ENCODE peak calls at places on chromosomes 7 and 10, in eight cellular contexts. J is HL-60, R is PC-3, M is ovary, G is cardiac muscle cell, A is brain microvascular endothelial cell, F is heart right ventricle, Q is MM.1S. C is an unnamed sample.

GRCh38 chr10:73810735-73811465 is 498 bp downstream of the NDST2 start:
- DNase-seq in M (no peak), A (no peak), J (peak; percentile 38), Q (peak; percentile 34), G (peak; percentile 30), R (peak; percentile 68), F (peak; percentile 27), C (no peak)

GRCh38 chr7:131606346-131607290 is 50.2 kb upstream of the PODXL start:
- DNase-seq in R (peak; percentile 43), F (no peak), A (no peak), M (no peak), G (no peak), J (no peak), Q (no peak), C (no peak)

GRCh38 chr7:78019457-78020130 is 221.0 kb downstream of the PHTF2 start:
- DNase-seq in R (peak; percentile 63), J (peak; percentile 27), F (peak; percentile 94), A (peak; percentile 71), G (peak; percentile 94), Q (no peak), M (peak; percentile 95), C (peak; percentile 86)

GRCh38 chr7:7639421-7639820 is 1.1 kb upstream of the UMAD1 start:
- DNase-seq in J (no peak), A (no peak), G (no peak), M (no peak), Q (no peak), F (no peak), R (no peak), C (no peak)

GRCh38 chr10:3827266-3827665 is 42.3 kb upstream of the KLF6 start:
- DNase-seq in J (no peak), Q (no peak), F (no peak), M (no peak), A (no peak), G (no peak), R (no peak), C (no peak)

GRCh38 chr10:78745445-78745844 is 323.3 kb upstream of the ZMIZ1 start:
- DNase-seq in A (no peak), Q (no peak), F (no peak), R (no peak), M (no peak), J (no peak), G (no peak), C (no peak)

GRCh38 chr7:47500103-47500563 is 81.8 kb downstream of the TNS3 start:
- DNase-seq in Q (no peak), F (no peak), G (no peak), M (no peak), J (no peak), A (no peak), R (no peak), C (no peak)

GRCh38 chr7:133650487-133651292 is 397.8 kb downstream of the EXOC4 start:
- DNase-seq in M (no peak), J (peak; percentile 73), F (no peak), Q (no peak), A (peak; percentile 16), R (no peak), G (peak; percentile 60), C (no peak)

GRCh38 chr10:27242951-27243551 is 2.5 kb upstream of the ACBD5 start:
- DNase-seq in Q (peak; percentile 82), J (peak; percentile 49), A (peak; percentile 38), F (peak; percentile 76), R (peak; percentile 53), G (peak; percentile 81), M (peak; percentile 62), C (no peak)

GRCh38 chr10:117663750-117664149 is 121.2 kb downstream of the EMX2 start:
- DNase-seq in R (peak; percentile 67), M (peak; percentile 26), F (no peak), J (no peak), A (peak; percentile 92), G (peak; percentile 68), Q (no peak), C (no peak)

GRCh38 chr10:85643839-85644525 is 722.6 kb downstream of the GRID1 start:
- DNase-seq in M (no peak), F (no peak), G (no peak), A (no peak), J (no peak), R (peak; percentile 63), Q (no peak), C (no peak)

GRCh38 chr7:31028417-31028988 is 23.6 kb upstream of the ADCYAP1R1 start:
- DNase-seq in A (no peak), F (no peak), R (no peak), J (no peak), Q (no peak), G (no peak), M (no peak), C (peak; percentile 81)

GRCh38 chr7:85950418-85950817 is 693.3 kb upstream of the GRM3 start:
- DNase-seq in F (no peak), A (no peak), M (no peak), J (no peak), R (no peak), Q (no peak), G (no peak), C (no peak)

GRCh38 chr10:84845628-84846261 is 517.4 kb downstream of the CCSER2 start:
- DNase-seq in M (no peak), Q (peak; percentile 41), J (no peak), R (peak; percentile 22), G (no peak), F (no peak), A (no peak), C (no peak)

GRCh38 chr7:121510858-121511482 is 114.9 kb upstream of the FAM3C start:
- DNase-seq in G (no peak), F (no peak), R (no peak), M (no peak), Q (no peak), J (no peak), A (no peak), C (no peak)

GRCh38 chr7:139827042-139827441 is 2.0 kb upstream of the TBXAS1 start:
- DNase-seq in Q (peak; percentile 50), R (peak; percentile 19), M (no peak), J (no peak), G (no peak), F (no peak), A (no peak), C (no peak)

GRCh38 chr7:77331938-77332695 is 84.0 kb downstream of the GSAP start:
- DNase-seq in R (peak; percentile 90), A (peak; percentile 84), Q (peak; percentile 87), F (peak; percentile 85), J (peak; percentile 73), M (peak; percentile 69), G (peak; percentile 93), C (peak; percentile 48)

GRCh38 chr7:105580022-105580740 is 1.1 kb downstream of the EFCAB10 start:
- DNase-seq in M (no peak), A (no peak), J (no peak), G (no peak), F (no peak), R (peak; percentile 64), Q (no peak), C (no peak)

GRCh38 chr7:121081327-121081936 is 92.9 kb downstream of the CPED1 start:
- DNase-seq in G (peak; percentile 83), M (no peak), A (peak; percentile 22), Q (peak; percentile 82), J (peak; percentile 28), F (no peak), R (peak; percentile 90), C (no peak)

GRCh38 chr10:69835875-69836727 is 34.4 kb downstream of the COL13A1 start:
- DNase-seq in G (no peak), F (no peak), Q (no peak), R (peak; percentile 33), J (no peak), A (no peak), M (no peak), C (no peak)

GRCh38 chr10:24201503-24202180 is 7.3 kb upstream of the KIAA1217 start:
- DNase-seq in J (no peak), A (no peak), M (no peak), F (no peak), G (no peak), R (no peak), Q (no peak), C (no peak)

GRCh38 chr10:73647211-73647874 is 6.1 kb upstream of the MYOZ1 start:
- DNase-seq in F (no peak), Q (no peak), G (peak; percentile 69), M (peak; percentile 61), A (no peak), R (no peak), J (no peak), C (peak; percentile 74)

GRCh38 chr10:69065406-69066361 is 22.2 kb upstream of the SRGN start:
- DNase-seq in Q (no peak), G (peak; percentile 93), M (peak; percentile 31), R (peak; percentile 59), J (no peak), F (peak; percentile 60), A (peak; percentile 86), C (no peak)

GRCh38 chr10:103472005-103472404 is 7.0 kb downstream of the CALHM3 start:
- DNase-seq in R (no peak), M (no peak), F (no peak), G (no peak), Q (peak; percentile 63), J (no peak), A (no peak), C (no peak)
- H3K27ac ChIP-seq in R (peak overlapping the region; percentile 25), M (no peak overlapping the region), F (no peak overlapping the region), G (no peak overlapping the region), Q (peak overlapping the region; percentile 93), J (peak overlapping the region; percentile 87), A (no peak overlapping the region), C (no peak overlapping the region)

GRCh38 chr10:104028146-104028545 is 57.5 kb downstream of the COL17A1 start:
- DNase-seq in M (peak; percentile 40), G (peak; percentile 48), J (no peak), F (peak; percentile 41), R (peak; percentile 20), Q (no peak), A (peak; percentile 21), C (no peak)
- TF ChIP-seq CTCF in M (peak; percentile 22), G (peak; percentile 56), J (peak; percentile 1), F (peak; percentile 10), R (peak; percentile 47), Q (peak; percentile 20), A (peak; percentile 76), C (peak; percentile 71)

GRCh38 chr7:157969995-157970394 is 617.6 kb downstream of the PTPRN2 start:
- DNase-seq in R (no peak), M (no peak), F (no peak), A (no peak), G (no peak), Q (no peak), J (no peak), C (no peak)
- H3K4me3 ChIP-seq in R (no peak overlapping the region), M (no peak overlapping the region), F (no peak overlapping the region), A (no peak overlapping the region), G (no peak overlapping the region), Q (no peak overlapping the region), J (no peak overlapping the region), C (no peak overlapping the region)

DNA sequence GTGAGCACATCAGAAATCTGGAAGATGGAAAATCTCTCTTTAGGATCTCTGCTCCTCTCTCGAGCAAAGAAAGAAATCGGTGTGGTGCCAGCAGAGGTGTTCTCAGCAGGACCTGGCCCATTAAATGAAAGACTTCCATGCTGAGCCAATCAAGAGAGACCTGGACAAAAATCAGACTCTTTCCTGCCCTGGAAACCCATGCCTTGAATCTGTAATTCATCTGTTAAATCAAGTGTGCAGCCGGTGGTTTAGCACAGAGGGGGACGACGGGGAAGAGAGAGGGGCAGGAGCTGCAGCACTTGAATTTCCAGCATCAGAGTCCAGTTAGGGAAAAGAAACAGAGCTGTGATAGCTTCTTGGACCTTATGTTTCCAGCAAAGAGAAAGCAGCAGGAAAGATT is 543.8 kb upstream of the GALNT17 start:
- DNase-seq in G (no peak), A (no peak), F (no peak), M (no peak), Q (no peak), J (no peak), R (no peak), C (no peak)
- H3K27ac ChIP-seq in G (no peak overlapping the region), A (no peak overlapping the region), F (no peak overlapping the region), M (no peak overlapping the region), Q (no peak overlapping the region), J (no peak overlapping the region), R (no peak overlapping the region), C (no peak overlapping the region)

GRCh38 chr10:83373659-83374058 is 765.6 kb upstream of the GHITM start:
- DNase-seq in R (no peak), J (peak; percentile 69), F (no peak), G (peak; percentile 66), A (peak; percentile 1), M (no peak), Q (peak; percentile 53), C (no peak)
- TF ChIP-seq CTCF in R (peak; percentile 19), J (peak; percentile 69), F (no peak), G (peak; percentile 62), A (peak; percentile 13), M (no peak), Q (peak; percentile 56), C (peak; percentile 42)